ENCODE peak calls at places on chromosomes 5 and 9, in eight cellular contexts. H is CD4-positive, alpha-beta T cell; W is progenitor cell of endocrine pancreas; I is OCI-LY7; N is omental fat pad; C is GM10248; B is foreskin fibroblast; V is thyroid gland. P is an unnamed sample.

GRCh38 chr5:149493316-149493715 is 57.9 kb downstream of the CSNK1A1 start:
- DNase-seq in H (no peak), W (no peak), I (no peak), N (no peak), C (no peak), B (no peak), V (no peak), P (no peak)

GRCh38 chr9:135075234-135076142 is 12.0 kb upstream of the OLFM1 start:
- DNase-seq in H (no peak), W (no peak), I (no peak), N (no peak), C (no peak), B (no peak), V (peak), P (peak)

GRCh38 chr5:98816574-98817222 is 43.2 kb downstream of the RGMB start:
- DNase-seq in H (no peak), W (no peak), I (no peak), N (no peak), C (no peak), B (no peak), V (peak), P (no peak)

GRCh38 chr5:101045689-101046088 is 142.6 kb upstream of the ST8SIA4 start:
- DNase-seq in H (no peak), W (no peak), I (peak), N (no peak), C (peak), B (no peak), V (no peak), P (no peak)

GRCh38 chr9:23821400-23822181 is 4.4 kb downstream of the ELAVL2 start:
- DNase-seq in H (no peak), W (peak), I (no peak), N (no peak), C (no peak), B (no peak), V (peak), P (peak)

GRCh38 chr5:108303611-108304010 is 78.3 kb downstream of the FBXL17 start:
- DNase-seq in H (no peak), W (no peak), I (no peak), N (no peak), C (no peak), B (no peak), V (no peak), P (no peak)

GRCh38 chr5:68171101-68171558 is 44.4 kb upstream of the PIK3R1 start:
- DNase-seq in H (no peak), W (no peak), I (no peak), N (peak), C (no peak), B (peak), V (peak), P (no peak)

GRCh38 chr5:34505731-34506130 is 150.4 kb upstream of the RAI14 start:
- DNase-seq in H (no peak), W (no peak), I (no peak), N (no peak), C (no peak), B (no peak), V (no peak), P (no peak)

GRCh38 chr9:135448570-135449180 is 30.9 kb upstream of the PPP1R26 start:
- DNase-seq in H (no peak), W (no peak), I (no peak), N (no peak), C (no peak), B (peak), V (no peak), P (no peak)

GRCh38 chr9:98642661-98643312 is 65.9 kb downstream of the GABBR2 start:
- DNase-seq in H (no peak), W (no peak), I (no peak), N (no peak), C (no peak), B (no peak), V (no peak), P (no peak)

GRCh38 chr5:169563369-169563768 is 20.2 kb upstream of the SPDL1 start:
- DNase-seq in H (no peak), W (no peak), I (no peak), N (no peak), C (no peak), B (no peak), V (no peak), P (no peak)

GRCh38 chr5:166428264-166428663 is 1863.2 kb upstream of the WWC1 start:
- DNase-seq in H (no peak), W (no peak), I (no peak), N (no peak), C (no peak), B (no peak), V (no peak), P (no peak)

GRCh38 chr9:96293481-96293880 is 8.5 kb downstream of the HSD17B3 start:
- DNase-seq in H (no peak), W (no peak), I (no peak), N (no peak), C (no peak), B (no peak), V (no peak), P (no peak)

GRCh38 chr5:63613430-63613829 is 348.8 kb downstream of the HTR1A start:
- DNase-seq in H (no peak), W (no peak), I (no peak), N (no peak), C (no peak), B (no peak), V (no peak), P (no peak)

GRCh38 chr9:129306318-129306973 is 128.4 kb upstream of the IER5L start:
- DNase-seq in H (no peak), W (no peak), I (no peak), N (no peak), C (no peak), B (no peak), V (no peak), P (no peak)

DNA sequence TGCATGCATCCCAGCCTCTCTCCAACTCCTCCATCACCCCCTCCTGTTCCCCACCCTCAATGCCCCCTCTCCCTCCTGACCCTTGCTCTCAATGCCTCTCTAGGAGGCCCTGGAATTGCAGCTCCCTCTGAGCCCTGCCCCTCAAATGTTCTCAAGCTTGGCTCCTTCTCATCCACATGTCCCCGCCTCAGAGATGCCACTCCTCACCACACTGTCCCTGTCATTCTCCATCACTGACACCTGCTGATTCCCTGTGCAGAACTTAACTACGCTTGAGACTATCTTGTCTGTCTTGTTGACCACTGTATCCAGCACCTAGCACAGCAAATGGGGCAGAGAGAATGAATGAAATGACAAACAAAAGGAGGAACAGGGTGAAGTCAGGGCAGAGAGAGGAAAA is 314.4 kb downstream of the SPOCK1 start:
- DNase-seq in H (no peak), W (no peak), I (no peak), N (no peak), C (no peak), B (no peak), V (no peak), P (no peak)
- TF ChIP-seq CTCF in H (no peak), W (no peak), I (no peak), N (no peak), C (no peak), B (no peak), V (no peak), P (no peak)

GRCh38 chr9:131748411-131748955 is 8.6 kb upstream of the RAPGEF1 start:
- DNase-seq in H (no peak), W (no peak), I (peak), N (no peak), C (no peak), B (no peak), V (no peak), P (no peak)

GRCh38 chr9:131745611-131746010 is 5.7 kb upstream of the RAPGEF1 start:
- DNase-seq in H (no peak), W (no peak), I (no peak), N (no peak), C (no peak), B (no peak), V (no peak), P (no peak)

GRCh38 chr9:131744715-131745201 is 4.9 kb upstream of the RAPGEF1 start:
- DNase-seq in H (no peak), W (no peak), I (no peak), N (no peak), C (no peak), B (no peak), V (no peak), P (no peak)

GRCh38 chr9:131744171-131744714 is 4.4 kb upstream of the RAPGEF1 start:
- DNase-seq in H (no peak), W (no peak), I (peak), N (no peak), C (no peak), B (no peak), V (no peak), P (no peak)

GRCh38 chr9:131747352-131747751 is 7.5 kb upstream of the RAPGEF1 start:
- DNase-seq in H (no peak), W (no peak), I (peak), N (no peak), C (no peak), B (peak), V (no peak), P (no peak)
- TF ChIP-seq CTCF in H (peak), W (peak), I (peak), N (no peak), C (peak), B (peak), V (peak), P (peak)

GRCh38 chr9:37806271-37806670 is 5.7 kb downstream of the DCAF10 start:
- DNase-seq in H (no peak), W (no peak), I (no peak), N (no peak), C (no peak), B (no peak), V (no peak), P (no peak)

GRCh38 chr9:37801959-37802711 is 1.5 kb downstream of the DCAF10 start:
- DNase-seq in H (no peak), W (no peak), I (peak), N (no peak), C (no peak), B (no peak), V (no peak), P (no peak)

GRCh38 chr9:37798677-37799076 is 1.9 kb upstream of the DCAF10 start:
- DNase-seq in H (no peak), W (no peak), I (peak), N (no peak), C (no peak), B (no peak), V (no peak), P (no peak)

GRCh38 chr9:37801287-37801850 is 772 bp downstream of the DCAF10 start:
- DNase-seq in H (no peak), W (peak), I (peak), N (no peak), C (peak), B (no peak), V (peak), P (peak)

GRCh38 chr9:37800631-37801286 is at the start of gene DCAF10:
- DNase-seq in H (peak), W (peak), I (peak), N (peak), C (peak), B (peak), V (peak), P (peak)
- TF ChIP-seq CTCF in H (no peak), W (no peak), I (no peak), N (no peak), C (no peak), B (no peak), V (peak), P (no peak)

DNA sequence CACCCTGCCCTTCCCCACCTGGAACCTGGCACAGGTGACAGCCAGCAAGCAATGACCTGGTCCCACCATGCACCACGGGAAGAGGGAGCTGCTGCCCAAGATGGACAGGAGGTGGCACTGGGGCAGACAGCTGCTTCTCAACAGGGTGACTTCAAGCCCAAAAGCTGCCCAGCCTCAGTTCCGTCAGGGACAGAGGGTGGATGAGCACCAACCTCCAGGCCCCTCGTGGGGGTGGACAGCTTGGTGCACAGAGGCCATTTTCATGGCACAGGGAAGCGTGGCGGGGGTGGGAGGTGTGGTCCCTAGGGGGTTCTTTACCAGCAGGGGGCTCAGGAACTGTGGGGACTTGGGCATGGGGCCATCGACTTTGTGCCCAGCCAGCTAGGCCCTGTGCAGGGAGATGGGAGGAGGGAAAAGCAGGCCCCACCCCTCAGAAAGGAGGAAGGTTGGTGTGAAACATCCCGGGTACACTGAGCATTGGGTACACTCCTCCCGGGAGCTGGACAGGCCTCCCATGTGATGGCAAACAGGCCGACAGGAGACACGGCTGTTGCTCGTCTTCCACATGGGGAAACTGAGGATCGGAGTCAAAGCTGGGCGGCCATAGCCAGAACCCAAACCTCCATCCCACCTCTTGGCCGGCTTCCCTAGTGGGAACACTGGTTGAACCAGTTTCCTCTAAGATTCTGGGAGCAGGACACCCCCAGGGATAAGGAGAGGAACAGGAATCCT is 1.9 kb downstream of the CEL start:
- DNase-seq in H (no peak), W (no peak), I (no peak), N (no peak), C (no peak), B (no peak), V (no peak), P (no peak)
- TF ChIP-seq CTCF in H (no peak), W (no peak), I (no peak), N (no peak), C (no peak), B (no peak), V (no peak), P (no peak)

GRCh38 chr5:74261906-74262305 is 378.6 kb downstream of the ENC1 start:
- DNase-seq in H (no peak), W (no peak), I (no peak), N (no peak), C (no peak), B (peak), V (no peak), P (no peak)
- TF ChIP-seq CTCF in H (no peak), W (no peak), I (no peak), N (no peak), C (no peak), B (no peak), V (no peak), P (no peak)

DNA sequence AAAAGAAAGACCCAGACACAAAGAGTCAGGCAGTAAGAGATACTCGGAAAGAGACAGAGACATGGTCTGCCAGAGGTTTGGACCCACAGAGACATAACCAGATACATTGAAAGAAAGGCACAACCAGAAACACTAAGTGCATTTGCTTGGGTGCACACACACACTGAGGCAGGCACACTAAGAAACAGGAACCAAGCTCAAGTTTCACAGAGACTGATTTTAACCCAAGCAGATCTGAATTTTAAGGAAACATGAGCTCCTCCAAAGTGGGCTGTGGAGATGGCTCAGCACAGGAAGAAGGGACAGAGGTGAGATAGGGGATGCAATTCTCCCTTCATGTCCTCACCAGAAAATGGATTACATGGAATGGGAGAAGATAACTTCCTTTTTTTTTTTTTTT is 9.5 kb downstream of the AQP3 start:
- DNase-seq in H (no peak), W (no peak), I (peak), N (no peak), C (no peak), B (no peak), V (no peak), P (no peak)
- TF ChIP-seq CTCF in H (no peak), W (no peak), I (no peak), N (no peak), C (no peak), B (no peak), V (no peak), P (no peak)

DNA sequence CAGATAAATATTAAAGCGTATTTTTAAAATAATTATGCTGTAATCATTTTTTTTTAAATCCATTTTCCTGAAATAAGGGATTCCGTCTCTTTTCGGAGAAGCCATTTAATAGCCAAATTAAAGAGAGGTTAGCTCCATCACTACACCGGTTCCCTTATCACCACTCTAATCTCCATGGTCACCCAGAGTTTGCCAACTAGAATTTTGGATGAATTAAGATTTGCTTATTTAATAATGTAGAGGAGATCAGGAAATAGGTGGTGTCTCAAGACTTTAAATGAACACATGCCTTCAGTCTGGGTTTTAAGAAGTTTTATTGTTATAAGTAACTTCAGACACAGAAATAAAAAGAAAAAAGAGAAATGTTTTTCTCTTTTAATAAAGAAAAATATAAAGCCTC is 151.7 kb downstream of the TTC39B start:
- DNase-seq in H (no peak), W (no peak), I (no peak), N (no peak), C (no peak), B (no peak), V (no peak), P (no peak)
- TF ChIP-seq CTCF in H (no peak), W (no peak), I (no peak), N (no peak), C (no peak), B (no peak), V (no peak), P (no peak)

GRCh38 chr9:122144836-122145235 is 14.7 kb downstream of the NDUFA8 start:
- DNase-seq in H (no peak), W (no peak), I (peak), N (no peak), C (no peak), B (no peak), V (no peak), P (no peak)
- TF ChIP-seq CTCF in H (no peak), W (peak), I (peak), N (no peak), C (peak), B (peak), V (no peak), P (no peak)

GRCh38 chr5:145777445-145778063 is 57.6 kb downstream of the PRELID2 start:
- DNase-seq in H (no peak), W (no peak), I (no peak), N (no peak), C (no peak), B (no peak), V (no peak), P (no peak)
- TF ChIP-seq CTCF in H (no peak), W (no peak), I (no peak), N (no peak), C (no peak), B (no peak), V (no peak), P (no peak)

GRCh38 chr9:71663216-71663615 is 105.1 kb downstream of the CEMIP2 start:
- DNase-seq in H (no peak), W (no peak), I (no peak), N (no peak), C (no peak), B (no peak), V (no peak), P (no peak)
- TF ChIP-seq CTCF in H (no peak), W (no peak), I (no peak), N (no peak), C (no peak), B (no peak), V (no peak), P (no peak)